ENCODE peak calls at places on chromosomes 1 and 21, in six cellular contexts. L is neuronal stem cell, F is H1, Q is trophoblast cell, T is IMR-90, P is mesenchymal stem cell. O is an unnamed sample.
A peak's percentile ranks its signal among the peaks of the same experiment; 100 is the strongest.

GRCh38 chr1:25991937-25992688 is 5.8 kb downstream of the PAFAH2 start:
- DNase-seq in L (no peak), P (no peak), T (peak; percentile 68), F (no peak), Q (peak; percentile 85), O (no peak)

GRCh38 chr1:63912643-63913042 is 138.8 kb downstream of the ROR1 start:
- DNase-seq in T (no peak), F (no peak), L (no peak), Q (no peak), P (no peak), O (no peak)

GRCh38 chr21:31132574-31133242 is 94.4 kb upstream of the KRTAP19-8 start:
- DNase-seq in T (peak; percentile 12), L (no peak), F (no peak), P (peak; percentile 29), Q (no peak), O (no peak)

GRCh38 chr1:33455537-33456301 is 16.7 kb upstream of the ZSCAN20 start:
- DNase-seq in L (peak; percentile 46), F (peak; percentile 52), P (peak; percentile 92), T (peak; percentile 90), Q (peak; percentile 71), O (peak; percentile 53)

GRCh38 chr1:109895720-109896504 is 14.7 kb upstream of the CSF1 start:
- DNase-seq in Q (no peak), L (no peak), T (peak; percentile 65), F (no peak), P (peak; percentile 82), O (no peak)

GRCh38 chr1:156661932-156662587 is 15.1 kb downstream of the NES start:
- DNase-seq in T (peak; percentile 60), Q (peak; percentile 12), P (peak; percentile 86), L (no peak), F (no peak), O (no peak)

GRCh38 chr1:166490437-166490784 is 323.6 kb upstream of the FAM78B start:
- DNase-seq in Q (no peak), P (no peak), T (no peak), F (no peak), L (no peak), O (no peak)

GRCh38 chr1:162690672-162691434 is 58.6 kb downstream of the DDR2 start:
- DNase-seq in Q (peak; percentile 96), F (no peak), P (peak; percentile 80), L (no peak), T (peak; percentile 93), O (peak; percentile 61)

GRCh38 chr1:246875041-246876026 is 56.4 kb downstream of the AHCTF1 start:
- DNase-seq in Q (peak; percentile 59), T (peak; percentile 88), F (no peak), P (peak; percentile 73), L (no peak), O (no peak)

GRCh38 chr1:58573705-58574591 is 3.1 kb downstream of the TACSTD2 start:
- DNase-seq in Q (no peak), F (peak; percentile 41), L (no peak), P (no peak), T (no peak), O (no peak)

GRCh38 chr1:160550572-160551034 is 27.5 kb upstream of the SLAMF6 start:
- DNase-seq in F (peak; percentile 81), P (no peak), T (no peak), L (no peak), Q (no peak), O (peak; percentile 68)

GRCh38 chr21:33089439-33089838 is 19.5 kb downstream of the OLIG1 start:
- DNase-seq in P (no peak), T (no peak), F (no peak), L (no peak), Q (peak; percentile 33), O (no peak)

GRCh38 chr1:91827094-91828006 is 58.6 kb downstream of the TGFBR3 start:
- DNase-seq in F (no peak), P (no peak), Q (peak; percentile 85), L (no peak), T (no peak), O (no peak)

GRCh38 chr1:221274373-221274772 is 395.1 kb downstream of the HLX start:
- DNase-seq in P (no peak), L (peak; percentile 59), Q (no peak), T (no peak), F (no peak), O (no peak)

GRCh38 chr1:206864939-206865671 is at the start of gene IL20:
- DNase-seq in T (peak; percentile 80), F (peak; percentile 96), L (peak; percentile 70), Q (peak; percentile 85), P (peak; percentile 64), O (peak; percentile 82)

GRCh38 chr21:44592446-44593365 is at the start of gene KRTAP10-6:
- DNase-seq in L (no peak), Q (no peak), T (no peak), F (peak; percentile 47), P (no peak), O (peak; percentile 35)

GRCh38 chr1:234845097-234845660 is 235.2 kb upstream of the IRF2BP2 start:
- DNase-seq in L (no peak), P (no peak), Q (no peak), T (no peak), F (no peak), O (no peak)

GRCh38 chr1:43058545-43059360 is 100.1 kb upstream of the SLC2A1 start:
- DNase-seq in F (no peak), T (peak; percentile 68), L (no peak), P (peak; percentile 57), Q (no peak), O (peak; percentile 49)

GRCh38 chr1:43058056-43058455 is 99.4 kb upstream of the SLC2A1 start:
- DNase-seq in T (no peak), L (no peak), Q (no peak), F (no peak), P (no peak), O (no peak)

GRCh38 chr1:43061803-43062202 is 103.1 kb upstream of the SLC2A1 start:
- DNase-seq in Q (no peak), F (no peak), L (no peak), T (no peak), P (no peak), O (no peak)

GRCh38 chr1:43057567-43057966 is 98.9 kb upstream of the SLC2A1 start:
- DNase-seq in T (no peak), Q (no peak), P (no peak), L (no peak), F (no peak), O (no peak)

GRCh38 chr1:43059640-43060574 is 101.2 kb upstream of the SLC2A1 start:
- DNase-seq in P (peak; percentile 38), T (peak; percentile 71), F (no peak), Q (no peak), L (no peak), O (no peak)
- H2BK120ac ChIP-seq in P (no peak overlapping the region), T (peak overlapping the region; percentile 85), F (no peak overlapping the region), Q (peak overlapping the region; percentile 72), L (no peak overlapping the region), O (no peak overlapping the region)

GRCh38 chr1:205783904-205784303 is 8.6 kb upstream of the RAB29 start:
- DNase-seq in P (no peak), F (no peak), L (no peak), Q (no peak), T (peak; percentile 48), O (no peak)
- H3K14ac ChIP-seq in P (no peak overlapping the region), F (no peak overlapping the region), L (no peak overlapping the region), Q (no peak overlapping the region), T (no peak overlapping the region), O (no peak overlapping the region)

DNA sequence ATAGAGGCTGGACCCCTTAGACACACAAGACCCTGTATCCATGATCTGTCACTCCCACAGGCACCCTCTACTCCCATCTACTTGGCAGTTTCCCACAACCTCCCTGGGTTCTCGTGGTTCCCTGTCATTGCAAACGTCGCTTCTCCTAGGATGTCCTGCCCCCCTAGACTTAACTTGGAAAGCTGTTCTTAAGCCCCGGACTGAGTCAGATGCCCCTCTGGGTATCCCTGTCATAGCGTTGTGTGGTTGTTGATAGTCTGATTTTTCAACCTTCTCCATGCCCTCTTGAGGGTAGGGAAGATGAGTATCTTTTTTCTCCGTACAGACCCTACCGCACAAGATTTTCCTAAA is 11.8 kb downstream of the RCC1 start:
- DNase-seq in L (no peak), Q (no peak), T (peak; percentile 37), F (peak; percentile 66), P (peak; percentile 82), O (peak; percentile 54)
- H2AFZ ChIP-seq in L (peak overlapping the region; percentile 96), Q (no peak overlapping the region), T (no peak overlapping the region), F (no peak overlapping the region), P (no peak overlapping the region), O (no peak overlapping the region)

DNA sequence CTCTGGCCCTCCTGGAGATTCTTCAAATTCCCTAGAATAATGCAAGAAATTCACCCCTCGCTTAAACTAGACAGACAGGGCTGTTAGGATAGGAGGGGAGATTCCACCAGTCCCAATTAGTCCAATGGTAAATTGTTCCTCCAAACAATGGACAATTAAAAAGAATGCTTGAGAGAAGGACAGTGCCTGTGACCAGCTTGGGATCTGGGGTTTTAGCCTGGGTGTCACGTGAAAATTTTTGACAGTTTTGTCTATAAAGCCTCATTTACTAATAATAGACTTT is 177.7 kb upstream of the RAB4A start:
- DNase-seq in F (no peak), T (no peak), L (no peak), Q (peak; percentile 38), P (no peak), O (no peak)
- H2BK120ac ChIP-seq in F (peak overlapping the region; percentile 51), T (no peak overlapping the region), L (no peak overlapping the region), Q (peak overlapping the region; percentile 84), P (no peak overlapping the region), O (no peak overlapping the region)

DNA sequence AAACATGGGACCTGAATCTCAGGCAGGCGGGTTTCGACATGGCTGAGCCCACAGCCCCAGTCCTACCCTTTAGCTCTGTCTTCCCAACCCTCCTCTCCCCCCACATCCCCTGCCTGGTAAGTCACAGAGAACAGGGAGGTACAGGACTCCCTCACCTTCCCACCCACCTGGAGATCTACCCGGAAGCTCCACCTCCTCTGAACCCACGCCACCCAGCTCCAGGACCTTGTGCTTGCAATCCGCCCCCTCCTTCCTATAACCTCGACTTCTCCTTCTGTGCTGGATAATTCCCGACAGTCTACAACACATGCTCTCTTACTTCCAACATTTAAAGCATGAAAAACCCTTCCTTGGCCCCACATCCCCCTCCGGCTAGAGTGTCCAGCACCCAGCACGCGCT is 22.3 kb downstream of the KIF17 start:
- DNase-seq in T (no peak), Q (no peak), P (no peak), F (no peak), L (no peak), O (no peak)
- H3K14ac ChIP-seq in T (no peak overlapping the region), Q (no peak overlapping the region), P (no peak overlapping the region), F (no peak overlapping the region), L (no peak overlapping the region), O (no peak overlapping the region)

DNA sequence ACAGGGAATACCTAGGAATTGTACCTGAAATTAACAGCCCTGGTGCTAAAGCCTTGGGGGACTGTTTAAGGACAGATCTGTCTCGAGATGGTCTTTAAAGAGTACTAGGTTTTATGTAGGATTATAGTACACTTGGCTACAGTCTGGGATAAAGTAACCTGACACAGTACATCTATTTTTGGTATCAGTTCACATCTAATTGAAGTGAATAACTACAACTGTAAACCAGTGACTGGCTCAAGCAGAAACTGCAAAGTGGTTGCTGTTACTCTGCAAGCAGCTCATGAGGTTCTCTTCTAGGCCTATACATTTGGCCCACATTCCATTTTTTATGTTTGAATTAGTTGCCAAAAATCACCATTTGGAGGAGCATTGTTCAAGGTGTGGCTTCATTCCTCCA is 320.8 kb upstream of the USP25 start:
- DNase-seq in Q (no peak), L (no peak), T (no peak), P (no peak), F (no peak), O (no peak)
- H2AFZ ChIP-seq in Q (no peak overlapping the region), L (no peak overlapping the region), T (no peak overlapping the region), P (no peak overlapping the region), F (no peak overlapping the region), O (no peak overlapping the region)